ENCODE peak calls at places on chromosomes 5 and 9, in eight cellular contexts. N is WERI-Rb-1, O is pancreas, F is fibroblast of lung, U is SK-N-SH, B is small intestine, K is upper lobe of right lung, J is thoracic aorta. D is an unnamed sample.

GRCh38 chr5:87151547-87151946 is 116.1 kb upstream of the RASA1 start:
- DNase-seq in N (no peak), O (no peak), F (peak; percentile 99), U (no peak), B (no peak), K (no peak), J (no peak), D (no peak)

GRCh38 chr9:23824241-23825142 is 1.5 kb downstream of the ELAVL2 start:
- DNase-seq in N (no peak), O (no peak), F (peak; percentile 36), U (peak; percentile 52), B (no peak), K (peak; percentile 56), J (no peak), D (peak; percentile 74)

GRCh38 chr9:70587143-70587710 is 172.8 kb upstream of the KLF9 start:
- DNase-seq in N (no peak), O (no peak), F (peak; percentile 93), U (no peak), B (no peak), K (no peak), J (no peak), D (no peak)

GRCh38 chr9:107489687-107490605 is at the start of gene KLF4:
- DNase-seq in N (peak; percentile 94), O (peak; percentile 91), F (peak; percentile 88), U (peak; percentile 86), B (peak; percentile 94), K (peak; percentile 94), J (peak; percentile 80), D (peak; percentile 97)

GRCh38 chr5:11182441-11183080 is 421.5 kb upstream of the DAP start:
- DNase-seq in N (peak; percentile 38), O (no peak), F (peak; percentile 57), U (peak; percentile 49), B (peak; percentile 2), K (no peak), J (no peak), D (peak; percentile 60)

GRCh38 chr9:124222918-124223720 is 34.6 kb upstream of the NEK6 start:
- DNase-seq in N (no peak), O (peak; percentile 56), F (no peak), U (no peak), B (peak; percentile 99), K (peak; percentile 89), J (peak; percentile 43), D (no peak)

GRCh38 chr9:137429546-137429890 is 6.3 kb downstream of the NOXA1 start:
- DNase-seq in N (no peak), O (no peak), F (no peak), U (no peak), B (no peak), K (no peak), J (no peak), D (no peak)

GRCh38 chr5:138334867-138335447 is 3.1 kb upstream of the FAM53C start:
- DNase-seq in N (no peak), O (no peak), F (no peak), U (no peak), B (no peak), K (no peak), J (no peak), D (no peak)

GRCh38 chr9:22342489-22343217 is 104.0 kb upstream of the DMRTA1 start:
- DNase-seq in N (no peak), O (no peak), F (peak; percentile 80), U (no peak), B (no peak), K (no peak), J (no peak), D (no peak)

GRCh38 chr5:88672644-88673493 is 210.1 kb downstream of the MEF2C start:
- DNase-seq in N (no peak), O (no peak), F (peak; percentile 91), U (no peak), B (no peak), K (no peak), J (no peak), D (peak; percentile 79)

GRCh38 chr5:38793099-38793498 is 52.7 kb upstream of the OSMR start:
- DNase-seq in N (no peak), O (no peak), F (no peak), U (no peak), B (no peak), K (no peak), J (no peak), D (no peak)

GRCh38 chr9:135958485-135958884 is 2.7 kb downstream of the UBAC1 start:
- DNase-seq in N (no peak), O (no peak), F (no peak), U (no peak), B (no peak), K (no peak), J (no peak), D (no peak)

GRCh38 chr9:89786650-89787049 is 181.8 kb downstream of the GADD45G start:
- DNase-seq in N (no peak), O (peak; percentile 25), F (peak; percentile 6), U (no peak), B (peak; percentile 78), K (no peak), J (no peak), D (no peak)

GRCh38 chr9:23044549-23044948 is 597.9 kb downstream of the DMRTA1 start:
- DNase-seq in N (no peak), O (no peak), F (no peak), U (no peak), B (no peak), K (no peak), J (no peak), D (no peak)

GRCh38 chr9:78021692-78022091 is 9.9 kb downstream of the GNAQ start:
- DNase-seq in N (no peak), O (no peak), F (no peak), U (no peak), B (peak; percentile 46), K (peak; percentile 70), J (no peak), D (no peak)

GRCh38 chr5:176788931-176789872 is 21.2 kb upstream of the UNC5A start:
- DNase-seq in N (no peak), O (no peak), F (no peak), U (no peak), B (no peak), K (no peak), J (no peak), D (peak; percentile 71)

GRCh38 chr5:179407191-179408175 is 62.2 kb upstream of the ADAMTS2 start:
- DNase-seq in N (no peak), O (no peak), F (no peak), U (peak; percentile 64), B (no peak), K (no peak), J (no peak), D (peak; percentile 52)

DNA sequence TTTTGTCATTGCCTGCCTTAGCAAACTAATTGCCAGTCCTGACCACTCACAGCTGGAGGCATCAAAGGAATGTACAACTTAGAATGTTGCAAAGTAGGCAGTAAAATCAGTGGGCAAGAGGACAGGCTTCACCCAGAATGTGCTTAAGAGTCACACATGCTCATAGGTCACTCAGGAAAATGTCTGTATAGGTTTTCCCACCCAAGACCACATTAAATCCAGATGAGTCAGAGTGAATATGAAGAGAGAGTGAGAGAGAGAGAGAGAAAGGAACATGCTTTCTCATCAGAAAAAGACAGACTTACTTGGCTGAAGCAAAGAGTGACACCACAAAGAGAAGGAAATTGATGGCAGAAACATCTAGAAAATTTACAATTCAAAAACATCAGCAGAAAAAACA is 37.9 kb downstream of the PLEKHG4B start:
- DNase-seq in N (no peak), O (no peak), F (peak; percentile 92), U (no peak), B (no peak), K (no peak), J (no peak), D (no peak)
- H3K4me3 ChIP-seq in N (no peak overlapping the region), O (no peak overlapping the region), F (no peak overlapping the region), U (no peak overlapping the region), B (no peak overlapping the region), K (no peak overlapping the region), J (no peak overlapping the region), D (no peak overlapping the region)

GRCh38 chr5:1078206-1078605 is 33.7 kb downstream of the SLC12A7 start:
- DNase-seq in N (no peak), O (no peak), F (no peak), U (no peak), B (no peak), K (no peak), J (no peak), D (no peak)

GRCh38 chr5:1079961-1080360 is 31.9 kb downstream of the SLC12A7 start:
- DNase-seq in N (no peak), O (no peak), F (no peak), U (no peak), B (no peak), K (no peak), J (no peak), D (no peak)

GRCh38 chr5:1078851-1079250 is 33.0 kb downstream of the SLC12A7 start:
- DNase-seq in N (no peak), O (no peak), F (no peak), U (no peak), B (no peak), K (no peak), J (no peak), D (no peak)

GRCh38 chr5:1080414-1080813 is 31.4 kb downstream of the SLC12A7 start:
- DNase-seq in N (no peak), O (no peak), F (no peak), U (no peak), B (no peak), K (no peak), J (no peak), D (no peak)

DNA sequence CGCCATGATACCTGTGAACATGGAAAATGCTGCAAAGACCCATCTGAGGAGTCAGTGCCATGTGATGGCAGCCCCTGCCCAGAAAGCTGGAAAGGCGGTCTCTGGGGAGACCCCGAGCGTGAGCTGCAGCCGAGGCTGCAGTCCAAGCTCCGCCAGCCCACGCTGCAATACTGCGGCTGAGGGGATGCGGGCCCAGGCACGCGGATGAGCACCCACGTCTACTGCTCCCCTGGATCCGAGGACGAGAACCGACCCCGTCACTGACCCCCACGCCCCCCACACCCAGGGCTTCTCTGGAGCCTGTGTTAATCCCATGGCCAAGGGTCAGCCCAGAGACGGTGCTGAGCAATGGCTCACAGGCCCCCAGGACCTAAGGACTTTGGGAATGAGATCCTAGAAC is 32.4 kb downstream of the SLC12A7 start:
- DNase-seq in N (no peak), O (no peak), F (no peak), U (no peak), B (no peak), K (no peak), J (no peak), D (no peak)
- H3K36me3 ChIP-seq in N (peaks cover 63% of the 10 kb centered on the region), O (peaks cover 39% of the 10 kb centered on the region), F (no peaks in the 10 kb centered on the region), U (no peaks in the 10 kb centered on the region), B (peaks cover 18% of the 10 kb centered on the region), K (peaks cover 56% of the 10 kb centered on the region), J (peaks cover 11% of the 10 kb centered on the region), D (peaks cover 6% of the 10 kb centered on the region)

GRCh38 chr9:14471041-14471440 is 157.1 kb upstream of the NFIB start:
- DNase-seq in N (no peak), O (no peak), F (no peak), U (no peak), B (no peak), K (no peak), J (no peak), D (no peak)
- H3K27me3 ChIP-seq in N (no peaks in the 10 kb centered on the region), O (no peaks in the 10 kb centered on the region), F (peaks cover 6% of the 10 kb centered on the region), U (peaks cover 4% of the 10 kb centered on the region), B (no peaks in the 10 kb centered on the region), K (no peaks in the 10 kb centered on the region), J (no peaks in the 10 kb centered on the region), D (no peaks in the 10 kb centered on the region)

DNA sequence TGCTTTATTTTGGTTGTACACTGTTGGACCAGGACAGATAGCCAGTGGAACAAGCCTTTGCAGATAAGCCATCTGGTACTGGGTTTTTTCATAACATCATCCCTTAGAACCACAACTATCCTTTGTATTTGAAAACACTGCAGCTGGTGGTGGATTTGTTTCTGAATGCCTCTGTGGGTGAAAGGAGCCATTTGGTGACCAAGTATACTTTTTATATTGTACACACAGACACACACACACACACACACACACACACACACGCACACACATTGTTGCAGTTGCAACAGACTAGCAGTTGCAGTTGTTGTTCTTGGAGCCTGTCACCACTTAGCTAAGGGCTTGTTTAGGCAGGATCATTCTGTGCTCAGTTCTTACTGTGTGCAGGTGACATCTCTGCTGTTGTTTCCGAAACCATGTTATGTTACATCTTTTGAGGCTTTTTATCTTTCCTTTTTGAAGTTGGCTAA is 22.9 kb upstream of the CAVIN4 start:
- DNase-seq in N (no peak), O (no peak), F (peak; percentile 68), U (no peak), B (no peak), K (no peak), J (no peak), D (no peak)
- H3K4me3 ChIP-seq in N (no peak overlapping the region), O (no peak overlapping the region), F (no peak overlapping the region), U (no peak overlapping the region), B (no peak overlapping the region), K (no peak overlapping the region), J (no peak overlapping the region), D (no peak overlapping the region)